ENCODE peak calls at places on chromosomes 11 and 22, in nine cellular contexts. One of them, this sample, is unnamed.

GRCh38 chr11:125263268-125263790 is 98.8 kb downstream of the PKNOX2 start:
- DNase-seq in dermis blood vessel endothelial cell: peak; percentile 46
- DNase-seq in NCI-H146: peak; percentile 6
- DNase-seq in CD8-positive, alpha-beta T cell: no peak
- DNase-seq in hippocampal formation: peak; percentile 49
- DNase-seq in activated naive CD8-positive, alpha-beta T cell treated with anti-CD3 and anti-CD28 coated beads, Interleukin-2, amount 50 U/mL, for 16 hours: no peak
- DNase-seq in GM23248: peak; percentile 99
- DNase-seq in IMR-90: peak; percentile 100
- DNase-seq in tibial artery: peak; percentile 71
- DNase-seq in this sample: peak; percentile 64

GRCh38 chr22:35022291-35022690 is 43.7 kb upstream of the ISX start:
- DNase-seq in CD8-positive, alpha-beta T cell: no peak
- DNase-seq in dermis blood vessel endothelial cell: no peak
- DNase-seq in GM23248: no peak
- DNase-seq in IMR-90: no peak
- DNase-seq in NCI-H146: no peak
- DNase-seq in activated naive CD8-positive, alpha-beta T cell treated with anti-CD3 and anti-CD28 coated beads, Interleukin-2, amount 50 U/mL, for 16 hours: no peak
- DNase-seq in tibial artery: peak; percentile 38
- DNase-seq in hippocampal formation: no peak
- DNase-seq in this sample: no peak

GRCh38 chr11:10354389-10354788 is 49.5 kb downstream of the ADM start:
- DNase-seq in NCI-H146: no peak
- DNase-seq in IMR-90: no peak
- DNase-seq in dermis blood vessel endothelial cell: no peak
- DNase-seq in GM23248: no peak
- DNase-seq in hippocampal formation: no peak
- DNase-seq in CD8-positive, alpha-beta T cell: no peak
- DNase-seq in activated naive CD8-positive, alpha-beta T cell treated with anti-CD3 and anti-CD28 coated beads, Interleukin-2, amount 50 U/mL, for 16 hours: no peak
- DNase-seq in tibial artery: no peak
- DNase-seq in this sample: no peak

GRCh38 chr11:11555228-11555627 is 66.6 kb downstream of the GALNT18 start:
- DNase-seq in hippocampal formation: no peak
- DNase-seq in activated naive CD8-positive, alpha-beta T cell treated with anti-CD3 and anti-CD28 coated beads, Interleukin-2, amount 50 U/mL, for 16 hours: no peak
- DNase-seq in tibial artery: peak; percentile 84
- DNase-seq in GM23248: no peak
- DNase-seq in dermis blood vessel endothelial cell: no peak
- DNase-seq in CD8-positive, alpha-beta T cell: no peak
- DNase-seq in NCI-H146: no peak
- DNase-seq in IMR-90: no peak
- DNase-seq in this sample: peak; percentile 96

GRCh38 chr22:29987143-29987542 is 93.1 kb upstream of the HORMAD2 start:
- DNase-seq in NCI-H146: no peak
- DNase-seq in hippocampal formation: peak; percentile 53
- DNase-seq in dermis blood vessel endothelial cell: no peak
- DNase-seq in tibial artery: no peak
- DNase-seq in GM23248: no peak
- DNase-seq in IMR-90: no peak
- DNase-seq in activated naive CD8-positive, alpha-beta T cell treated with anti-CD3 and anti-CD28 coated beads, Interleukin-2, amount 50 U/mL, for 16 hours: no peak
- DNase-seq in CD8-positive, alpha-beta T cell: no peak
- DNase-seq in this sample: no peak

GRCh38 chr22:38230916-38231315 is 29.1 kb downstream of the MAFF start:
- DNase-seq in GM23248: no peak
- DNase-seq in dermis blood vessel endothelial cell: peak; percentile 41
- DNase-seq in CD8-positive, alpha-beta T cell: no peak
- DNase-seq in tibial artery: no peak
- DNase-seq in activated naive CD8-positive, alpha-beta T cell treated with anti-CD3 and anti-CD28 coated beads, Interleukin-2, amount 50 U/mL, for 16 hours: no peak
- DNase-seq in IMR-90: no peak
- DNase-seq in NCI-H146: no peak
- DNase-seq in hippocampal formation: no peak
- DNase-seq in this sample: no peak

GRCh38 chr22:28332410-28332809 is 347.2 kb downstream of the TTC28 start:
- DNase-seq in IMR-90: peak; percentile 28
- DNase-seq in dermis blood vessel endothelial cell: no peak
- DNase-seq in CD8-positive, alpha-beta T cell: no peak
- DNase-seq in tibial artery: no peak
- DNase-seq in hippocampal formation: no peak
- DNase-seq in GM23248: peak; percentile 44
- DNase-seq in NCI-H146: no peak
- DNase-seq in activated naive CD8-positive, alpha-beta T cell treated with anti-CD3 and anti-CD28 coated beads, Interleukin-2, amount 50 U/mL, for 16 hours: no peak
- DNase-seq in this sample: peak; percentile 44

GRCh38 chr11:47981667-47982404 is 1.5 kb downstream of the PTPRJ start:
- DNase-seq in dermis blood vessel endothelial cell: no peak
- DNase-seq in activated naive CD8-positive, alpha-beta T cell treated with anti-CD3 and anti-CD28 coated beads, Interleukin-2, amount 50 U/mL, for 16 hours: no peak
- DNase-seq in NCI-H146: no peak
- DNase-seq in tibial artery: no peak
- DNase-seq in hippocampal formation: no peak
- DNase-seq in CD8-positive, alpha-beta T cell: peak; percentile 19
- DNase-seq in IMR-90: no peak
- DNase-seq in GM23248: no peak
- DNase-seq in this sample: no peak

GRCh38 chr22:27129266-27129665 is 471.9 kb downstream of the MIAT start:
- DNase-seq in NCI-H146: no peak
- DNase-seq in tibial artery: no peak
- DNase-seq in CD8-positive, alpha-beta T cell: no peak
- DNase-seq in activated naive CD8-positive, alpha-beta T cell treated with anti-CD3 and anti-CD28 coated beads, Interleukin-2, amount 50 U/mL, for 16 hours: no peak
- DNase-seq in hippocampal formation: no peak
- DNase-seq in GM23248: peak; percentile 84
- DNase-seq in IMR-90: peak; percentile 74
- DNase-seq in dermis blood vessel endothelial cell: no peak
- DNase-seq in this sample: no peak

GRCh38 chr11:125343732-125344131 is 152.3 kb downstream of the FEZ1 start:
- DNase-seq in NCI-H146: no peak
- DNase-seq in dermis blood vessel endothelial cell: no peak
- DNase-seq in CD8-positive, alpha-beta T cell: no peak
- DNase-seq in tibial artery: peak; percentile 59
- DNase-seq in activated naive CD8-positive, alpha-beta T cell treated with anti-CD3 and anti-CD28 coated beads, Interleukin-2, amount 50 U/mL, for 16 hours: no peak
- DNase-seq in hippocampal formation: no peak
- DNase-seq in IMR-90: peak; percentile 49
- DNase-seq in GM23248: peak; percentile 39
- DNase-seq in this sample: peak; percentile 70

This sample was measured in DMS79 treated with DMSO at 0.1 percent for 48 hours.